ENCODE peak calls at places on chromosomes 4 and X, in seven cellular contexts. P, H, I, S, W, G and Z are unnamed samples.

GRCh38 chr4:176780995-176781738 is 11.6 kb downstream of the VEGFC start:
- DNase-seq in P (peak), H (no peak), I (no peak), S (no peak), W (peak), G (peak), Z (no peak)

GRCh38 chrX:155637714-155638113 is 25.0 kb upstream of the TMLHE start:
- DNase-seq in P (no peak), H (no peak), I (no peak), S (no peak), W (no peak), G (no peak), Z (no peak)

GRCh38 chr4:73170518-73171198 is 87.9 kb downstream of the ANKRD17 start:
- DNase-seq in P (no peak), H (no peak), I (no peak), S (no peak), W (no peak), G (no peak), Z (no peak)

GRCh38 chrX:95885074-95885473 is 799.6 kb upstream of the DIAPH2 start:
- DNase-seq in P (no peak), H (no peak), I (no peak), S (no peak), W (no peak), G (peak), Z (peak)

GRCh38 chr4:112296949-112297483 is at the start of gene ALPK1:
- DNase-seq in P (peak), H (peak), I (peak), S (no peak), W (peak), G (peak), Z (peak)

GRCh38 chr4:147683172-147683571 is 791 bp downstream of the PRMT9 start:
- DNase-seq in P (no peak), H (peak), I (no peak), S (no peak), W (peak), G (peak), Z (no peak)

GRCh38 chrX:39815621-39816020 is 282.1 kb downstream of the BCOR start:
- DNase-seq in P (no peak), H (peak), I (no peak), S (no peak), W (peak), G (no peak), Z (no peak)

GRCh38 chrX:63506320-63506719 is 155.2 kb upstream of the SPIN4 start:
- DNase-seq in P (peak), H (peak), I (no peak), S (no peak), W (peak), G (peak), Z (peak)

GRCh38 chr4:81136161-81136910 is 78.7 kb downstream of the PRKG2 start:
- DNase-seq in P (peak), H (no peak), I (peak), S (no peak), W (peak), G (peak), Z (peak)

GRCh38 chr4:101667348-101667747 is 123.2 kb upstream of the BANK1 start:
- DNase-seq in P (no peak), H (no peak), I (no peak), S (no peak), W (no peak), G (peak), Z (peak)

GRCh38 chrX:153400146-153401132 is 711 bp downstream of the PNMA6E start:
- DNase-seq in P (peak), H (no peak), I (no peak), S (no peak), W (peak), G (no peak), Z (no peak)

GRCh38 chr4:110516106-110516922 is 40.4 kb downstream of the ENPEP start:
- DNase-seq in P (peak), H (peak), I (peak), S (peak), W (peak), G (peak), Z (peak)

GRCh38 chr4:48752256-48752655 is 27.8 kb downstream of the FRYL start:
- DNase-seq in P (no peak), H (no peak), I (no peak), S (no peak), W (no peak), G (no peak), Z (no peak)

GRCh38 chr4:15695240-15695699 is 7.6 kb upstream of the BST1 start:
- DNase-seq in P (peak), H (no peak), I (peak), S (no peak), W (peak), G (peak), Z (peak)

GRCh38 chr4:168893807-168894206 is 116.2 kb downstream of the CBR4 start:
- DNase-seq in P (no peak), H (no peak), I (no peak), S (no peak), W (no peak), G (no peak), Z (no peak)

GRCh38 chrX:3184176-3184930 is 143.1 kb downstream of the ARSF start:
- DNase-seq in P (peak), H (no peak), I (peak), S (no peak), W (peak), G (peak), Z (peak)

GRCh38 chr4:38091636-38092035 is 131.4 kb downstream of the PTTG2 start:
- DNase-seq in P (no peak), H (no peak), I (no peak), S (no peak), W (no peak), G (peak), Z (no peak)

GRCh38 chrX:84044051-84044450 is 143.9 kb downstream of the RPS6KA6 start:
- DNase-seq in P (no peak), H (no peak), I (no peak), S (no peak), W (no peak), G (no peak), Z (no peak)

GRCh38 chrX:19746919-19747671 is 140.3 kb downstream of the SH3KBP1 start:
- DNase-seq in P (no peak), H (no peak), I (no peak), S (no peak), W (no peak), G (no peak), Z (no peak)

GRCh38 chrX:44989995-44990770 is 117.2 kb downstream of the KDM6A start:
- DNase-seq in P (no peak), H (no peak), I (no peak), S (no peak), W (no peak), G (no peak), Z (no peak)

GRCh38 chr4:121597346-121597934 is 99.3 kb downstream of the ANXA5 start:
- DNase-seq in P (no peak), H (no peak), I (no peak), S (no peak), W (peak), G (peak), Z (peak)

GRCh38 chr4:146051724-146052396 is 113.2 kb upstream of the ZNF827 start:
- DNase-seq in P (peak), H (no peak), I (no peak), S (no peak), W (peak), G (peak), Z (peak)

GRCh38 chr4:167102475-167102874 is 131.8 kb downstream of the SPOCK3 start:
- DNase-seq in P (no peak), H (no peak), I (no peak), S (no peak), W (no peak), G (no peak), Z (no peak)

GRCh38 chrX:150085881-150086280 is 147.6 kb upstream of the EOLA2 start:
- DNase-seq in P (peak), H (no peak), I (no peak), S (no peak), W (peak), G (no peak), Z (peak)

GRCh38 chr4:135770505-135770904 is 1568.9 kb upstream of the PABPC4L start:
- DNase-seq in P (no peak), H (no peak), I (no peak), S (no peak), W (peak), G (no peak), Z (no peak)

GRCh38 chr4:24988776-24989175 is 42.0 kb downstream of the LGI2 start:
- DNase-seq in P (peak), H (peak), I (no peak), S (no peak), W (peak), G (peak), Z (no peak)

GRCh38 chr4:78476108-78476704 is 75.4 kb upstream of the ANXA3 start:
- DNase-seq in P (no peak), H (no peak), I (no peak), S (no peak), W (no peak), G (no peak), Z (no peak)

GRCh38 chr4:122798101-122798500 is 28.5 kb upstream of the FGF2 start:
- DNase-seq in P (peak), H (no peak), I (peak), S (no peak), W (peak), G (peak), Z (peak)

GRCh38 chr4:86401826-86402225 is 42.0 kb upstream of the MAPK10 start:
- DNase-seq in P (no peak), H (no peak), I (no peak), S (no peak), W (no peak), G (no peak), Z (no peak)

GRCh38 chrX:47297874-47298273 is 65.1 kb downstream of the USP11 start:
- DNase-seq in P (no peak), H (no peak), I (no peak), S (no peak), W (no peak), G (no peak), Z (no peak)

GRCh38 chrX:110310896-110311295 is 7.0 kb downstream of the AMMECR1 start:
- DNase-seq in P (no peak), H (no peak), I (no peak), S (peak), W (no peak), G (no peak), Z (no peak)

GRCh38 chrX:87636533-87636932 is 118.9 kb downstream of the KLHL4 start:
- DNase-seq in P (no peak), H (no peak), I (no peak), S (no peak), W (no peak), G (no peak), Z (no peak)